ENCODE peak calls at places on chromosomes 4 and X, in five cellular contexts. R is sigmoid colon, S is heart left ventricle, Q is uterus, B is HCT116. T is an unnamed sample.

GRCh38 chrX:101025126-101025525 is 26.8 kb downstream of the TRMT2B start:
- DNase-seq in R (no peak), B (no peak), Q (no peak), S (no peak), T (no peak)

GRCh38 chr4:92184566-92184965 is 119.2 kb upstream of the GRID2 start:
- DNase-seq in B (no peak), R (no peak), Q (no peak), S (no peak), T (no peak)

GRCh38 chr4:5753366-5753765 is 42.4 kb downstream of the EVC start:
- DNase-seq in B (no peak), R (no peak), S (no peak), Q (no peak), T (no peak)

GRCh38 chr4:118736867-118737266 is 51.7 kb downstream of the METTL14 start:
- DNase-seq in S (no peak), R (no peak), Q (no peak), B (no peak), T (no peak)

GRCh38 chrX:30302957-30303356 is 6.2 kb downstream of the NR0B1 start:
- DNase-seq in Q (no peak), R (no peak), S (no peak), B (no peak), T (peak; percentile 41)

GRCh38 chr4:78542373-78542772 is 9.2 kb upstream of the ANXA3 start:
- DNase-seq in Q (no peak), R (no peak), S (no peak), B (no peak), T (no peak)

GRCh38 chrX:2677764-2678163 is 13.3 kb upstream of the CD99 start:
- DNase-seq in R (peak; percentile 93), B (peak; percentile 40), S (peak; percentile 77), Q (peak; percentile 87), T (peak; percentile 43)

GRCh38 chrX:110509778-110510510 is 151.3 kb downstream of the RTL9 start:
- DNase-seq in B (no peak), S (no peak), R (no peak), Q (no peak), T (no peak)

GRCh38 chr4:137213372-137214173 is 318.7 kb downstream of the PCDH18 start:
- DNase-seq in Q (no peak), S (no peak), R (no peak), B (no peak), T (no peak)

GRCh38 chr4:121408-122084 is 2.8 kb upstream of the ZNF718 start:
- DNase-seq in B (no peak), Q (no peak), S (no peak), R (no peak), T (no peak)

GRCh38 chrX:153662266-153662665 is 11.3 kb downstream of the PNCK start:
- DNase-seq in Q (no peak), B (peak; percentile 51), S (no peak), R (peak; percentile 71), T (peak; percentile 61)

GRCh38 chr4:109046549-109047171 is 255.8 kb downstream of the COL25A1 start:
- DNase-seq in Q (no peak), B (no peak), S (no peak), R (no peak), T (no peak)
- H3K4me3 ChIP-seq in Q (peak overlapping the region; percentile 8), B (no peak overlapping the region), S (no peak overlapping the region), R (peak overlapping the region; percentile 18), T (no peak overlapping the region)

DNA sequence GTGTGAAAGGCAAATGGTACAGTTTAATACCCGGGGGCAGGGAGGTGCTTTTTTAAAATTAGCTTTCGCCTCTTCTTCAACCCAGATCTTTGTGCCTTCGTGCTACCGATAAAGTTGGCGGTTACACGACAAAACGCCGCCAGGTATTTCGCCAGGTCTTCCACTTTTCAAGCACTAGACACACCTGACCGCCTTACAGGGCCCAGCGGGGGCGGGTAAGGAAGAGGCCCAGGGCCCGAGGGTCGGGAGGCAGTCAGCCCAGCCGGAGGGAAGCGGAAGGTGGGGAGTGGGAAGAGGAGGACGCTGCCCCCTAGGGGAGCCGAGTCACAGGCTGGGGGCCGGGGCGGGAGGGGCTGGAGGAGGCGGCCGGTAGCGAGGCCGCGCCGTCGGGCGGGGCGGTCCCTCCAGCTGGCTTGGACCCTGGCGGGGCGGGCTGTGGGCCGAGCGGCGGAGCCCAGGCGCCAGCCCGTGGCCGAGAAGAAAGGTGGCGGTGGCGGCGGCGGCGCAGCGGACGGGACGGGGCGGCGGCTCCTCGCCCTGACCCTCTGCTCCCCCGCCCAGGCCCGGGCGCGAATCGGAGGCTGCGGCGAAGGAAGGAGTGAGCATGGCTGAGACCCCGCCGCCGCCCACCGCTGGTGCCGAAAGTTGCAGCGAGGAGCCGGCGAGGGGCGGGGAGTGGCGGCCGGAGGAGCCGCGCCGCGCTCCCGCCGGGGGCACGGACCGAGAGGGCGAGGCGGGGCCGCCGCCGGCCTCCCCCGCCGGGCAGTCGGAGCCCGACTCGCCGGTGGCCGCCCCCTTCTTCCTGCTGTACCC is 16.2 kb downstream of the UTP3 start:
- DNase-seq in B (peak; percentile 42), R (peak; percentile 90), Q (peak; percentile 79), S (peak; percentile 90), T (peak; percentile 89)
- TF ChIP-seq POLR2A in B (no peak), R (no peak), Q (no peak), S (peak; percentile 51), T (peak; percentile 63)

GRCh38 chrX:39859991-39860861 is 237.5 kb downstream of the BCOR start:
- DNase-seq in S (peak; percentile 32), B (peak; percentile 27), R (peak; percentile 68), Q (peak; percentile 37), T (no peak)
- H3K4me1 ChIP-seq in S (peaks cover 8% of the 10 kb centered on the region), B (peaks cover 33% of the 10 kb centered on the region), R (no peaks in the 10 kb centered on the region), Q (no peaks in the 10 kb centered on the region), T (no peaks in the 10 kb centered on the region)

GRCh38 chr4:133147365-133147821 is 1.7 kb upstream of the PCDH10 start:
- DNase-seq in S (no peak), Q (no peak), R (no peak), B (no peak), T (no peak)

GRCh38 chr4:133147922-133148689 is 988 bp upstream of the PCDH10 start:
- DNase-seq in R (peak; percentile 67), S (no peak), Q (no peak), B (no peak), T (no peak)

GRCh38 chr4:133145758-133146157 is 3.3 kb upstream of the PCDH10 start:
- DNase-seq in Q (no peak), R (no peak), S (no peak), B (no peak), T (no peak)

GRCh38 chr4:133146192-133146573 is 2.9 kb upstream of the PCDH10 start:
- DNase-seq in R (no peak), S (no peak), Q (no peak), B (no peak), T (no peak)

DNA sequence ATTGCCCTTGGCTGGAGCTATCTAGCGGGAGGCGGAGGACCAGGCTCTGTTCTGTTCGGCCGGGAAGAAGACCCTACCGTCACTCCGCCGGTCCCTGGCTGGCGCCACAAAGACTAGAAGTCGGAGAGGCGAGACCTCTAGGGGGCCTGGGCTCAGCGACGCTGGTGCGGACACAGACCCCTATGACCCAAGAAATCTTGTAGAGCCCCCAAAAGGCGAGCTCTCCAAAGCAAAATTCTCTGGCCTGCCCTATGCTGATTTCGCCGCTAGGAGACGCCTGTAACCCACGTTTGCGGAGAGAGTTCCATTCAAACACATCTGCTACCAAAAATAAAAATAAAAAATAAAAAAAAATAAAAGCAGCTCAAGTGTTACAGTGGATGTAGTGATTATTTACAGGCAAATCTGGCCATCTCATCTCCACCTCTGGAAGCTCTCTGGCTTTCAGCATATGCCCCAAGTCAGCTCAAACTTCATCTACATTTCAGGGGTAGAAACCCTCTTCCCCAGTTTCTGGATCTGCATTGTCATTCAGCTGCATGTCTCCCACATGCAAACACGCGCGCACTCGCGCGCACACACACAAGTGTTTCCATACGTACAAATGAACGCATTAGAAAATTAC is 2.4 kb upstream of the PCDH10 start:
- DNase-seq in Q (peak; percentile 25), S (no peak), B (no peak), R (peak; percentile 62), T (no peak)
- H3K4me3 ChIP-seq in Q (peak overlapping the region; percentile 43), S (no peak overlapping the region), B (peak overlapping the region; percentile 30), R (peak overlapping the region; percentile 44), T (peak overlapping the region; percentile 8)

GRCh38 chr4:2041234-2042130 is 17.6 kb upstream of the NAT8L start:
- DNase-seq in R (peak; percentile 82), Q (no peak), S (peak; percentile 81), B (peak; percentile 67), T (peak; percentile 79)
- TF ChIP-seq POLR2A in R (no peak), Q (no peak), S (peak; percentile 34), B (peak; percentile 46), T (no peak)

GRCh38 chr4:8557151-8558076 is 22.8 kb upstream of the GPR78 start:
- DNase-seq in S (no peak), Q (no peak), R (no peak), B (no peak), T (no peak)

GRCh38 chr4:8560265-8561047 is 19.7 kb upstream of the GPR78 start:
- DNase-seq in R (no peak), S (no peak), B (no peak), Q (no peak), T (no peak)

GRCh38 chr4:8558080-8558960 is 21.9 kb upstream of the GPR78 start:
- DNase-seq in S (no peak), Q (no peak), R (no peak), B (no peak), T (no peak)

GRCh38 chr4:8559524-8560264 is 20.5 kb upstream of the GPR78 start:
- DNase-seq in Q (no peak), R (no peak), S (no peak), B (no peak), T (no peak)

DNA sequence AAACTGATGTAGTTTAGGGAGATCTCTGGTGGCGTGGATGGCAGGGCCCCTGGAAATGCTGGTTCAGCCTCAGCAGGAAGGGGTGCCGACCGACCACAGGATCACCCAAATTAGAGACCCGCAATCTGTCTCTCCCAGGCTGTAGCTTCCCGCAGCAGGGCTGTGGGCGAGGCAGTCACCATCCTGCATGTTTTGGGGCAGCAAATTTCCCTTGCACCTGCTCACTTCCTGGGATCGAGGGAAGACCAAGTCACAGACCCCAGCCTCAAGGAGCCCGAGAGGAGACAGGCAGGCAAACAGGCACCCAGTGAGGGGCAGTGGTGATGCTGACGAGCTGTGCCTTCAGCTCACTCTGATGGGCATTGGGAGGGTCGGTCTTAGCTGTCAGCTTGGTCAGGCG is 21.2 kb upstream of the GPR78 start:
- DNase-seq in Q (no peak), B (no peak), S (no peak), R (no peak), T (no peak)
- H3K4me1 ChIP-seq in Q (no peaks in the 10 kb centered on the region), B (peaks cover 5% of the 10 kb centered on the region), S (no peaks in the 10 kb centered on the region), R (no peaks in the 10 kb centered on the region), T (no peaks in the 10 kb centered on the region)

DNA sequence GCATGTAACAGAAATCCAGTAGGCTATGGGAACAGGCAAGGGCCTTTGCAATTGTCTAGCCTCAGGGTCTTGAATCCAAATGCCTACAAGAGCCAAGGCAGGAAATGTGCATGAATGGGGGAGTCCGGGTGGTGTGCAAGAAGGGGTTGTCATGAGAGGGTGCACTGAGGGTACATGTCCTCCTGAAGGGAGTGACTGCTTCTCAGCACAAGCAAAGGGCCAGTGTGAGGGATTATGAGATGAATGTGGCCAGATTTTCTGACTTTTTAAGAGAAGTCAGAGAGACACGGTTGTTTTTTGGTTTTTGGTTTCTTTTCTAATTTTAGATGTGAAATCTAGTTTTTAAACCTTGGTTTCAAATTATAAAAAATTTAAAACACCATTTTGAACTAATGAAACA is 76.5 kb upstream of the LSM6 start:
- DNase-seq in B (no peak), S (no peak), R (no peak), Q (no peak), T (no peak)
- H3K4me3 ChIP-seq in B (no peak overlapping the region), S (no peak overlapping the region), R (no peak overlapping the region), Q (no peak overlapping the region), T (no peak overlapping the region)

GRCh38 chr4:16820304-16820703 is 78.1 kb downstream of the LDB2 start:
- DNase-seq in S (peak; percentile 38), R (no peak), B (no peak), Q (peak; percentile 44), T (no peak)
- TF ChIP-seq POLR2A in S (no peak), R (no peak), B (no peak), Q (no peak), T (no peak)

T was measured in right lobe of liver.